ENCODE peak calls at places on chromosomes 5 and 9, in four cellular contexts. One of them, this sample, is unnamed.

GRCh38 chr5:34486160-34486765 is 169.9 kb upstream of the RAI14 start:
- DNase-seq in GM12891: peak
- DNase-seq in H1: peak
- DNase-seq in GM12878: no peak
- DNase-seq in this sample: no peak

GRCh38 chr9:89745601-89746376 is 141.0 kb downstream of the GADD45G start:
- DNase-seq in GM12878: no peak
- DNase-seq in GM12891: no peak
- DNase-seq in H1: no peak
- DNase-seq in this sample: no peak

GRCh38 chr5:43802651-43803050 is 199.7 kb downstream of the NNT start:
- DNase-seq in H1: no peak
- DNase-seq in GM12891: no peak
- DNase-seq in GM12878: no peak
- DNase-seq in this sample: no peak

GRCh38 chr9:129898205-129898604 is 62.9 kb downstream of the USP20 start:
- DNase-seq in GM12878: no peak
- DNase-seq in GM12891: no peak
- DNase-seq in H1: no peak
- DNase-seq in this sample: no peak

GRCh38 chr9:93126825-93127368 is 7.2 kb downstream of the NINJ1 start:
- DNase-seq in H1: no peak
- DNase-seq in GM12878: no peak
- DNase-seq in GM12891: no peak
- DNase-seq in this sample: no peak

GRCh38 chr5:173639-174600 is 17.4 kb upstream of the LRRC14B start:
- DNase-seq in H1: no peak
- DNase-seq in GM12878: no peak
- DNase-seq in GM12891: no peak
- DNase-seq in this sample: peak

GRCh38 chr5:136374003-136374402 is 8.7 kb upstream of the TRPC7 start:
- DNase-seq in GM12878: no peak
- DNase-seq in H1: no peak
- DNase-seq in GM12891: no peak
- DNase-seq in this sample: no peak

GRCh38 chr9:137499858-137500661 is 40.9 kb upstream of the NSMF start:
- DNase-seq in GM12891: no peak
- DNase-seq in GM12878: no peak
- DNase-seq in H1: no peak
- DNase-seq in this sample: no peak

GRCh38 chr5:16952968-16953671 is 17.0 kb upstream of the MYO10 start:
- DNase-seq in GM12891: no peak
- DNase-seq in GM12878: no peak
- DNase-seq in H1: no peak
- DNase-seq in this sample: no peak

GRCh38 chr9:103721056-103721455 is 373.1 kb upstream of the SMC2 start:
- DNase-seq in GM12891: no peak
- DNase-seq in GM12878: no peak
- DNase-seq in H1: no peak
- DNase-seq in this sample: no peak

GRCh38 chr9:90071257-90071656 is 466.4 kb downstream of the GADD45G start:
- DNase-seq in GM12891: no peak
- DNase-seq in H1: no peak
- DNase-seq in GM12878: no peak
- DNase-seq in this sample: no peak

GRCh38 chr9:35432076-35432475 is 57.8 kb upstream of the RUSC2 start:
- DNase-seq in GM12878: no peak
- DNase-seq in H1: no peak
- DNase-seq in GM12891: no peak
- DNase-seq in this sample: no peak

DNA sequence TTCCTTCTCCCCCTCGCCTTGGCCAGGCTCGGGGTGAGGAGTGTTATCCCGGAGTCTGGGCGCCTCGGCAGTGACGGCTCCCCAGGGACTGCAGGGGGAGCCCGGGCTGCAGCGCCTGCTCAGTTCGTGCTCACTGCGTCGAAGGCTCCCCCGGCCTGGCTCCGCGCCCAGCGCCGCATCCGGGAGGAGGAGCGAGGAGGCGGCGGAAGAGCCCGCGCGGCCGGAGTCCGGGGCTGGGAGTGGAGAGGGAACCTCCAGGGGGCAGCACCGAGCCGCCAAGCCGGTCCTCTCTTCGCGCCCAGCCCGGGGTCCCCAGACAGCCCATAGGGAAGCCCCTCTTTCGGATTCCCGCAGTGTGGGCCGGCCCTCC is 1.3 kb upstream of the EGR1 start:
- DNase-seq in GM12878: peak
- DNase-seq in GM12891: peak
- DNase-seq in H1: peak
- DNase-seq in this sample: peak
- TF ChIP-seq POLR2AphosphoS5 in GM12878: peak
- TF ChIP-seq POLR2AphosphoS5 in GM12891: peak
- TF ChIP-seq POLR2AphosphoS5 in H1: peak
- TF ChIP-seq POLR2AphosphoS5 in this sample: no peak

GRCh38 chr5:159403906-159404641 is 73.8 kb upstream of the IL12B start:
- DNase-seq in H1: peak
- DNase-seq in GM12878: no peak
- DNase-seq in GM12891: no peak
- DNase-seq in this sample: no peak
- TF ChIP-seq TAF1 in H1: no peak
- TF ChIP-seq TAF1 in GM12878: no peak
- TF ChIP-seq TAF1 in GM12891: no peak
- TF ChIP-seq TAF1 in this sample: no peak

DNA sequence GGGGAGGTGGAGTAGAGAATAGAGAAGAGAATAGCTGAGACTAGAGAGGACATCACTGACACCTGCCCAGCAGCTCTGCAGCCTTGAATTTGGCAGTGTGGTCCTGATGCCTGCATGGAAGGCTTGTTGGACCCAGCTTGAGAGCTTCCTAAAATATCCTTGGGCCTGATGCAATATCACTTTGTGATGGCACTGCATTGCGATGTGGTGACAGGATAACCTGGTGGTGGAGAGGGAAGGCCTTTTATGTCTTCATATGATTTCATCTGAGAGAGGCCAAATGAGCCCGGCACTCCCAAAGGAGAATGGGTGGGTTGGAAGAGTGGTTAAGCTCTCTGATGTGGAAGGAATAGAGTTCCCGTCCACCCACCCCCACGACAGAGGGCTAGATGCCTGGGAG is 99.6 kb upstream of the SSBP2 start:
- DNase-seq in H1: no peak
- DNase-seq in GM12878: no peak
- DNase-seq in GM12891: no peak
- DNase-seq in this sample: no peak
- TF ChIP-seq POLR2A in H1: no peak
- TF ChIP-seq POLR2A in GM12878: no peak
- TF ChIP-seq POLR2A in GM12891: no peak
- TF ChIP-seq POLR2A in this sample: no peak

GRCh38 chr9:107389617-107390071 is 99.9 kb downstream of the KLF4 start:
- DNase-seq in H1: no peak
- DNase-seq in GM12878: no peak
- DNase-seq in GM12891: no peak
- DNase-seq in this sample: no peak
- TF ChIP-seq POLR2AphosphoS5 in H1: no peak
- TF ChIP-seq POLR2AphosphoS5 in GM12878: no peak
- TF ChIP-seq POLR2AphosphoS5 in GM12891: no peak
- TF ChIP-seq POLR2AphosphoS5 in this sample: no peak

DNA sequence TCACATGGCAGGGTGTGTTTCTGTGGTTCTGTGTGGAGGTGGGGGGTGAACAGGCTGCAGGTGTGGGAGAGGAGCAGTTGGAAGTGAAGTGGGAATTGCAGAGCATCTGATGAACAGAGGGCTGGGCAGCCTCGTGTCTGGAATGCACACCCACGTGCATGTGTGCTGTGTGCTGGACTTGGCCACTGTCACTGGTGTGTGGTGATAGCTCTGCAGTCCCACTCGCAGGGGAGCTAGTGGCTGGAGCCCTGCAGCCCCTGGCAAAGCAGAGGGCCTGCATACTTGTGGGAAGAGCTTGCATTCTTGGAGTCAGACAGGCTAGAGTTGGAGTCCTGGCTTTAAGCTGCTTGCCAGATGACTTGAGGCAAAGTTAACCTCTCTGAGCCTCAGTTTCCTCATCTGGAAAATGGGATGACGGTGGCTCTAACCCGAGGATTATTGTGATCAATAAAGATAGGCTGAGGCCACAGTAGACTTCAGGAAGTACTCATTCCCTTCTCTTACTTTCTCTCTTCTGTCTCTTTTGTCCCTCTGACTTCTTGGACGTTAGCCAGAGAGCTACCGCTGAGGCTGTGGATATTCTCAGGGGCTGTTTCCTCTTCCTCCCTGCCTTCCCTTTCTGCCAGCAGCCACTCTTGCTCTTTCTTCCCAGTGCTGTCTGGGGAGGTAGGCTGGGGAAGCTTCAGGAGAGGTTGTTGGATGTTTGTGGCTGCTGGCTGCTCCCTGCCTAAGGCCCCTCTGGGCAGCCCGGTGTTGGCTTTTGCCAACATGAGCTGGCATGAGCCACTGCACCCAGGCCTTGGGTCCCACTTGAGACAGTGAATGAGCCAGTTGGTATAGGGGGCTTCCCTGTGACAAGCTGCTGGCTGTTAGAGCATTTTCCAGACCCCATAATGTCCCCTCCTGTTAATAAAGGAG is 18.3 kb downstream of the PSAT1 start:
- DNase-seq in H1: peak
- DNase-seq in GM12891: no peak
- DNase-seq in GM12878: no peak
- DNase-seq in this sample: no peak
- TF ChIP-seq TAF1 in H1: no peak
- TF ChIP-seq TAF1 in GM12891: no peak
- TF ChIP-seq TAF1 in GM12878: no peak
- TF ChIP-seq TAF1 in this sample: no peak

DNA sequence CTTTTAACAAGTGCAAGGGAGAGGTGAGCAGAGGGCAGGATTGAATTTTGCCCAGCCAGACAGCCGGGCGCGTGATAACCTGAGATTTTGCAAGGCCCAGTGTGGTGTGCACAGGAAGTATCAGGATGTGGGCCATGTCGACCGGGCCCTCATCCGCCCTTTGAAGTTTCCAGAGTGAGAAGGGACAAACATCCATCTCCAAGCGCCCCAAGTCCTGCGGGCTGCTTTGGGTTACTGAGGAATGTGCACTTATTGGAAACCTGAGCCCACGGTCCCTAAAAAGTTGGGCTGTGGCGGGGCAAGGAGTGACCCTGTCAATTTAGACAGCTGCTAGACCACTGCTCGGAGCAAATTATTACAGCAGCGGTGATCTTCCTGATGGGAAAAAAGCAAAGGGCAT is 272.2 kb upstream of the IRX2 start:
- DNase-seq in GM12878: no peak
- DNase-seq in GM12891: no peak
- DNase-seq in H1: peak
- DNase-seq in this sample: no peak
- TF ChIP-seq POLR2A in GM12878: no peak
- TF ChIP-seq POLR2A in GM12891: no peak
- TF ChIP-seq POLR2A in H1: no peak
- TF ChIP-seq POLR2A in this sample: no peak

GRCh38 chr5:60487885-60488425 is 212.0 kb downstream of the DEPDC1B start:
- DNase-seq in GM12878: no peak
- DNase-seq in GM12891: no peak
- DNase-seq in H1: no peak
- DNase-seq in this sample: no peak
- TF ChIP-seq POLR2AphosphoS5 in GM12878: no peak
- TF ChIP-seq POLR2AphosphoS5 in GM12891: no peak
- TF ChIP-seq POLR2AphosphoS5 in H1: no peak
- TF ChIP-seq POLR2AphosphoS5 in this sample: no peak

GRCh38 chr9:77846957-77847574 is 184.5 kb downstream of the GNAQ start:
- DNase-seq in GM12878: no peak
- DNase-seq in H1: no peak
- DNase-seq in GM12891: no peak
- DNase-seq in this sample: no peak
- TF ChIP-seq TAF1 in GM12878: no peak
- TF ChIP-seq TAF1 in H1: no peak
- TF ChIP-seq TAF1 in GM12891: no peak
- TF ChIP-seq TAF1 in this sample: no peak

GRCh38 chr5:76757049-76757448 is 41.1 kb downstream of the F2R start:
- DNase-seq in GM12891: no peak
- DNase-seq in GM12878: no peak
- DNase-seq in H1: no peak
- DNase-seq in this sample: no peak

GRCh38 chr5:76751291-76751690 is 35.4 kb downstream of the F2R start:
- DNase-seq in GM12891: no peak
- DNase-seq in GM12878: no peak
- DNase-seq in H1: no peak
- DNase-seq in this sample: no peak

GRCh38 chr5:76754765-76755164 is 38.8 kb downstream of the F2R start:
- DNase-seq in GM12891: no peak
- DNase-seq in GM12878: no peak
- DNase-seq in H1: peak
- DNase-seq in this sample: no peak

GRCh38 chr5:76755779-76756637 is 40.1 kb downstream of the F2R start:
- DNase-seq in GM12878: no peak
- DNase-seq in H1: peak
- DNase-seq in GM12891: no peak
- DNase-seq in this sample: no peak
- TF ChIP-seq POLR2A in GM12878: no peak
- TF ChIP-seq POLR2A in H1: no peak
- TF ChIP-seq POLR2A in GM12891: no peak
- TF ChIP-seq POLR2A in this sample: no peak

GRCh38 chr5:10319202-10319851 is 11.6 kb upstream of the CMBL start:
- DNase-seq in GM12878: no peak
- DNase-seq in H1: no peak
- DNase-seq in GM12891: no peak
- DNase-seq in this sample: no peak
- TF ChIP-seq POLR2AphosphoS5 in GM12878: no peak
- TF ChIP-seq POLR2AphosphoS5 in H1: no peak
- TF ChIP-seq POLR2AphosphoS5 in GM12891: no peak
- TF ChIP-seq POLR2AphosphoS5 in this sample: no peak

This sample was measured in GM12892.